ENCODE peak calls at places on chromosomes 1 and 21, in six cellular contexts. J is retinal pigment epithelial cell, R is Panc1, F is GM23338, U is mesothelial cell of epicardium, M is GM12865. E is an unnamed sample.

GRCh38 chr21:22556829-22557228 is 1558.6 kb downstream of the NCAM2 start:
- DNase-seq in J (no peak), R (no peak), F (no peak), U (no peak), M (no peak), E (no peak)

GRCh38 chr1:35556494-35557117 is 597 bp downstream of the KIAA0319L start:
- DNase-seq in J (no peak), R (no peak), F (no peak), U (no peak), M (peak), E (no peak)

GRCh38 chr1:46517932-46518498 is 28.4 kb downstream of the DMBX1 start:
- DNase-seq in J (no peak), R (no peak), F (no peak), U (no peak), M (no peak), E (no peak)

GRCh38 chr1:169483500-169483966 is 2.2 kb downstream of the SLC19A2 start:
- DNase-seq in J (peak), R (no peak), F (no peak), U (no peak), M (no peak), E (no peak)

GRCh38 chr21:33265664-33266049 is 510 bp upstream of the IL10RB start:
- DNase-seq in J (no peak), R (no peak), F (peak), U (no peak), M (peak), E (peak)

GRCh38 chr1:107572674-107573205 is 392.2 kb downstream of the VAV3 start:
- DNase-seq in J (peak), R (no peak), F (no peak), U (no peak), M (no peak), E (no peak)

GRCh38 chr1:219296430-219296850 is 122.8 kb downstream of the LYPLAL1 start:
- DNase-seq in J (no peak), R (no peak), F (no peak), U (no peak), M (no peak), E (no peak)

GRCh38 chr1:75811211-75811981 is 14.7 kb downstream of the MSH4 start:
- DNase-seq in J (no peak), R (no peak), F (no peak), U (no peak), M (no peak), E (no peak)

GRCh38 chr1:183248989-183249691 is 63.1 kb downstream of the LAMC2 start:
- DNase-seq in J (no peak), R (no peak), F (no peak), U (no peak), M (peak), E (no peak)

GRCh38 chr1:56370513-56370912 is 208.8 kb downstream of the PLPP3 start:
- DNase-seq in J (no peak), R (no peak), F (peak), U (no peak), M (no peak), E (no peak)

GRCh38 chr1:228283476-228284147 is 75.8 kb downstream of the OBSCN start:
- DNase-seq in J (no peak), R (no peak), F (no peak), U (no peak), M (no peak), E (no peak)

GRCh38 chr1:66996018-66996682 is 57.8 kb downstream of the SLC35D1 start:
- DNase-seq in J (peak), R (peak), F (peak), U (no peak), M (peak), E (peak)

GRCh38 chr1:67741786-67742185 is 56.8 kb downstream of the GADD45A start:
- DNase-seq in J (no peak), R (no peak), F (no peak), U (no peak), M (no peak), E (no peak)

GRCh38 chr1:62333431-62333830 is 14.2 kb upstream of the KANK4 start:
- DNase-seq in J (no peak), R (no peak), F (no peak), U (no peak), M (no peak), E (no peak)

GRCh38 chr1:159960721-159961381 is 6.8 kb upstream of the SLAMF9 start:
- DNase-seq in J (no peak), R (no peak), F (no peak), U (no peak), M (no peak), E (no peak)

GRCh38 chr1:208803371-208803811 is 559.2 kb upstream of the PLXNA2 start:
- DNase-seq in J (no peak), R (no peak), F (no peak), U (no peak), M (peak), E (no peak)

GRCh38 chr1:147086129-147086528 is 86.1 kb downstream of the PRKAB2 start:
- DNase-seq in J (no peak), R (no peak), F (no peak), U (no peak), M (no peak), E (no peak)

GRCh38 chr1:84415386-84415785 is 17.1 kb downstream of the DNASE2B start:
- DNase-seq in J (no peak), R (no peak), F (no peak), U (no peak), M (no peak), E (no peak)

GRCh38 chr1:29310616-29311180 is 74.4 kb downstream of the PTPRU start:
- DNase-seq in J (no peak), R (no peak), F (no peak), U (no peak), M (no peak), E (no peak)

GRCh38 chr1:162373072-162373427 is 3.6 kb downstream of the SPATA46 start:
- DNase-seq in J (no peak), R (no peak), F (no peak), U (no peak), M (no peak), E (no peak)

GRCh38 chr1:39407889-39408640 is 83.4 kb upstream of the BMP8A start:
- DNase-seq in J (no peak), R (no peak), F (peak), U (no peak), M (no peak), E (no peak)

GRCh38 chr1:31539329-31539728 is 37.0 kb upstream of the TINAGL1 start:
- DNase-seq in J (no peak), R (no peak), F (no peak), U (no peak), M (no peak), E (no peak)

GRCh38 chr1:109151146-109151545 is 37.2 kb downstream of the ELAPOR1 start:
- DNase-seq in J (peak), R (no peak), F (peak), U (no peak), M (no peak), E (no peak)

GRCh38 chr1:53946252-53947171 is at the start of gene LRRC42:
- DNase-seq in J (no peak), R (no peak), F (peak), U (no peak), M (no peak), E (peak)

GRCh38 chr1:94236021-94236491 is 1.3 kb downstream of the ARHGAP29 start:
- DNase-seq in J (no peak), R (no peak), F (peak), U (no peak), M (no peak), E (no peak)

GRCh38 chr1:180964056-180964455 is 51.4 kb downstream of the KIAA1614 start:
- DNase-seq in J (no peak), R (no peak), F (no peak), U (no peak), M (no peak), E (no peak)
- TF ChIP-seq CTCF in J (no peak), R (no peak), F (no peak), U (no peak), M (no peak), E (no peak)

GRCh38 chr1:106189780-106190179 is 866.7 kb upstream of the PRMT6 start:
- DNase-seq in J (no peak), R (no peak), F (no peak), U (no peak), M (no peak), E (no peak)

DNA sequence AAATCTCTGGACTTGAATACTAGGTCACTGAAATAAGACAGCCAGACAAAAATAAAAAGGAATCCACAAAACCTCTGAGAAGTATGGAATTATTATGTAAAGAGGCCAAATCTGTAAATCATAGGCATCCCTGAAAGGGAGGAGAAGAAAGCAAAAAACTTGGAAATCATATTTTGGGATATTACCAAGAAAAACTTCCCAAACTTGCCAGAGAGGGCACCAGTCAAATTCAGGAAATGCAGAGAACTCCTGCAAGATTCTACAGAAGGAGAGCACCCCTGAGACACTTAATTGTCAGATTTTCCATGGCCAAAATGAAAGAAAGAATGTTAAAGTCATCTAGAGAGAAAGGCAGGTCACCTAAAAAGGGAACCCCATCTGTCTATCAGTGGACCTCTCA is 862.3 kb upstream of the PRMT6 start:
- DNase-seq in J (no peak), R (no peak), F (peak), U (no peak), M (no peak), E (no peak)
- TF ChIP-seq CTCF in J (peak), R (no peak), F (peak), U (no peak), M (no peak), E (no peak)

GRCh38 chr1:21396516-21396915 is 43.4 kb upstream of the NBPF3 start:
- DNase-seq in J (no peak), R (no peak), F (no peak), U (no peak), M (no peak), E (no peak)
- TF ChIP-seq CTCF in J (no peak), R (no peak), F (no peak), U (no peak), M (no peak), E (no peak)

GRCh38 chr1:171867231-171867630 is 25.9 kb downstream of the DNM3 start:
- DNase-seq in J (no peak), R (no peak), F (no peak), U (no peak), M (no peak), E (no peak)

GRCh38 chr1:171871848-171872247 is 30.6 kb downstream of the DNM3 start:
- DNase-seq in J (no peak), R (no peak), F (peak), U (no peak), M (no peak), E (no peak)

GRCh38 chr1:171872430-171872829 is 31.1 kb downstream of the DNM3 start:
- DNase-seq in J (no peak), R (no peak), F (no peak), U (no peak), M (no peak), E (no peak)

GRCh38 chr1:171868217-171868616 is 26.9 kb downstream of the DNM3 start:
- DNase-seq in J (no peak), R (no peak), F (no peak), U (no peak), M (no peak), E (no peak)

DNA sequence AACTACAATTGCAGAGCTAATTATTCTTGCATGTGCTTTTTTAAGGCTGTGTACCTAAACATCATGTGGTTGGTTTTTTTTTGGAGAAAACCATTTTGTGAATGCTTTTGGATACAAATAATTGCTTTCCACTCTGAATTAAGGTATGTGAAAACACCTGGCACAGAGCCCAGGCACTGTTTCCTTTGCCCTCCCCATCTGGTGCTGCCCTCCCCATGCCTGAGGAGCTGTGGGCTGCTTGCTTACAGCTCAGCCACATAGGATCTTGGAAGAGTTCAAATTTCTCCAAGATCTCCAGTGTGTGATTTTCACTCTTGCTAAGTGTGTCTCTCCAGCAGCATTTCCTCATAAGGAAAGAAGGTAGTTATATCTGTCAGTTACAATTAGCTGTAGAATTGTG is 27.8 kb downstream of the DNM3 start:
- DNase-seq in J (peak), R (no peak), F (no peak), U (no peak), M (no peak), E (no peak)
- TF ChIP-seq CTCF in J (no peak), R (no peak), F (no peak), U (no peak), M (no peak), E (no peak)

GRCh38 chr1:154999651-155000474 is 2.7 kb upstream of the ZBTB7B start:
- DNase-seq in J (no peak), R (no peak), F (peak), U (no peak), M (peak), E (peak)
- TF ChIP-seq CTCF in J (no peak), R (no peak), F (peak), U (no peak), M (no peak), E (no peak)

DNA sequence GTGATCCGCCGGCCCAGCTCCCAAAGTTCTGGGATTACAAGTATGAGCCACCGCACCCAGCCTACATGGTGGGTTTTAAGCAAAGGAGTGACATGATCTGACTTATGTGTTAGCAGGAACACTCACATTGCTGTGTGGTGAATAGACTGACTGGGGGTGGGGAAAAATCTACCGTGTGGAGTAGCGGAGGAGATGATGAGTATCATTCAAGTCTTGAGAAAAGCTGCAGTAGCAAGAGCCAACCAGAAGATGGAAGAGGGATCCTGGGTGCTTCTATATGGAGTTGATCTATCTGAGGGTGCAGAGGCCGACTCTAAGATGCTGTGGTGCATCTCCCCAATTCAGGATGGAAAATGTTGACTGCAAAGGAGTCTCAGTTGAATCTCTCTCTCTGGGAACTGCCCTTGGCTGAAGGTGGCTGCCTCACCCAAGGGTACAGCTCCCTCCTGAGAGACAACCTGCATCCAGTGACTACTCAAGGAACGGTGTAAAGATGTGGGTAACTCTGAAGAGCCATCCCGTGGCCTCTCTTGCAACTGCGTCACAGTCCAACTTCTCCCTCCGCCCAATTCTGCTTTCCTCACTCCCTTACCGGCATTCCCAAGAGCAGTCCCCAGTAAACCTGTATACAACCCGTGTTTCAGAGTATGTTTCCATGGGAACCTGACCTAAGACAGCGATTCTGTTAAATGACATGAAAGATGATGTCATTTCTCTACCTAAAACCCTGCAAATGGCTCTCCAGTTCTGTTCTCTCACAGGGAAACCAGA is 7.4 kb upstream of the B3GALNT2 start:
- DNase-seq in J (no peak), R (no peak), F (peak), U (no peak), M (no peak), E (no peak)
- TF ChIP-seq CTCF in J (no peak), R (peak), F (peak), U (no peak), M (no peak), E (no peak)

GRCh38 chr1:203351037-203351625 is at the start of gene FMOD:
- DNase-seq in J (no peak), R (no peak), F (peak), U (no peak), M (peak), E (peak)
- TF ChIP-seq CTCF in J (peak), R (peak), F (peak), U (no peak), M (no peak), E (no peak)

DNA sequence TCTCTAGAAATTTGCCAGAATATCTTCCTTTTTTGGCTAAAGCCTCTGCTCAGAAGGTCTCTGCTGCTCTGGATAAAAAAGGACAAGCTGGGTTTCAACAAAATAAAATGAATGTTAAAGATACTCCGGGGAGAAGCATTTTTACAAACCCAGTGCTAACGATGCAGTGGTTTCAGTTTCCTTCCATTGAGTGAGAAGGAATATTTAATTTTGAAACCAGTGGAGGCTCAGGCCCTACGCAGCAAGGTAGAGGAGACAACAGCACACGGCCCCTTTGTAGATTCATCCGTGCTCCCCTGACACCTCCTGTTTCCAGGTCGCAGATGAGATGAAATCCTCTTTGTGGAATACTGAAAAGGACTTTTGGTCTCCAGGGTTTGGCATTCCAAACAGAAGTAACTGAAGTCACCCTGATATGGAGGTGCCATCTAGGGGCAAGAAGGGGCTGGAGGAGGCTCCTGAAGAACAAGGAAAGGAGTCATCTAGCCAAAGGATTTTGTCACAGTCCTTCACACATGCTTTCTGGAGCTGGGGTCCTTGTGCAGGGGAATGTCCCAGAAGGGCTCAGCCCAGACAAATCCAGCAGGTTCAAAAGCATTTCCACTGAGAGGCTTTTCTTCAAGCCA is 65.7 kb upstream of the SYT6 start:
- DNase-seq in J (no peak), R (no peak), F (peak), U (no peak), M (no peak), E (no peak)
- TF ChIP-seq CTCF in J (peak), R (peak), F (peak), U (no peak), M (no peak), E (no peak)